ENCODE peak calls at places on chromosomes 3 and 15, in four cellular contexts. D, W, B and Q are unnamed samples.
A peak's percentile ranks its signal among the peaks of the same experiment; 100 is the strongest.

GRCh38 chr3:32200490-32200889 is 38.0 kb upstream of the CMTM8 start:
- DNase-seq in D (no peak), B (no peak), W (no peak), Q (no peak)

GRCh38 chr15:54304321-54304720 is 326.1 kb downstream of the UNC13C start:
- DNase-seq in W (no peak), D (no peak), B (no peak), Q (no peak)

GRCh38 chr3:184601576-184602405 is 40.2 kb downstream of the EPHB3 start:
- DNase-seq in B (no peak), D (no peak), W (peak; percentile 38), Q (no peak)

GRCh38 chr3:149596136-149596770 is 61.6 kb downstream of the WWTR1 start:
- DNase-seq in B (no peak), D (no peak), W (no peak), Q (peak; percentile 34)

GRCh38 chr3:184559336-184559735 is 2.2 kb upstream of the EPHB3 start:
- DNase-seq in D (no peak), B (no peak), W (no peak), Q (no peak)

GRCh38 chr3:5479229-5479799 is 291.8 kb downstream of the EDEM1 start:
- DNase-seq in D (no peak), W (no peak), B (no peak), Q (peak; percentile 18)

GRCh38 chr3:55059027-55059629 is 131.3 kb upstream of the LRTM1 start:
- DNase-seq in B (no peak), W (no peak), D (no peak), Q (no peak)

GRCh38 chr3:159616234-159616825 is 372.3 kb upstream of the IL12A start:
- DNase-seq in D (no peak), W (no peak), B (peak; percentile 55), Q (peak; percentile 71)

GRCh38 chr3:34376691-34377090 is 578.3 kb downstream of the PDCD6IP start:
- DNase-seq in D (no peak), B (no peak), W (no peak), Q (no peak)